ENCODE peak calls at places on chromosomes 2 and 18, in four cellular contexts. One of them, this sample, is unnamed.

GRCh38 chr18:50704541-50704940 is 115.3 kb downstream of the MRO start:
- DNase-seq in HepG2: no peak
- DNase-seq in K562: no peak
- DNase-seq in GM12878: no peak
- DNase-seq in this sample: no peak

GRCh38 chr2:127106457-127106997 is 427 bp downstream of the BIN1 start:
- DNase-seq in HepG2: no peak
- DNase-seq in K562: no peak
- DNase-seq in GM12878: no peak
- DNase-seq in this sample: peak

GRCh38 chr18:24734058-24734457 is 273.6 kb downstream of the HRH4 start:
- DNase-seq in HepG2: peak
- DNase-seq in K562: no peak
- DNase-seq in GM12878: no peak
- DNase-seq in this sample: peak

GRCh38 chr2:55883339-55883738 is 40.2 kb downstream of the EFEMP1 start:
- DNase-seq in HepG2: no peak
- DNase-seq in K562: no peak
- DNase-seq in GM12878: no peak
- DNase-seq in this sample: no peak

GRCh38 chr2:186995092-186995491 is 146.1 kb upstream of the ZSWIM2 start:
- DNase-seq in HepG2: no peak
- DNase-seq in K562: no peak
- DNase-seq in GM12878: no peak
- DNase-seq in this sample: no peak

GRCh38 chr18:80210312-80211083 is 36.8 kb downstream of the PARD6G start:
- DNase-seq in HepG2: peak
- DNase-seq in K562: no peak
- DNase-seq in GM12878: no peak
- DNase-seq in this sample: no peak

GRCh38 chr2:5898667-5899066 is 206.5 kb downstream of the SOX11 start:
- DNase-seq in HepG2: no peak
- DNase-seq in K562: no peak
- DNase-seq in GM12878: no peak
- DNase-seq in this sample: no peak

GRCh38 chr2:160290590-160290989 is 90.5 kb upstream of the ITGB6 start:
- DNase-seq in HepG2: no peak
- DNase-seq in K562: no peak
- DNase-seq in GM12878: no peak
- DNase-seq in this sample: no peak

GRCh38 chr2:14745288-14746076 is 113.0 kb downstream of the LRATD1 start:
- DNase-seq in HepG2: no peak
- DNase-seq in K562: no peak
- DNase-seq in GM12878: no peak
- DNase-seq in this sample: no peak

GRCh38 chr2:96891591-96892333 is 21.9 kb upstream of the SEMA4C start:
- DNase-seq in HepG2: no peak
- DNase-seq in K562: no peak
- DNase-seq in GM12878: no peak
- DNase-seq in this sample: no peak

GRCh38 chr18:4750392-4751346 is 295.6 kb upstream of the DLGAP1 start:
- DNase-seq in HepG2: no peak
- DNase-seq in K562: no peak
- DNase-seq in GM12878: no peak
- DNase-seq in this sample: no peak

GRCh38 chr18:39909706-39910105 is 2045.3 kb upstream of the PIK3C3 start:
- DNase-seq in HepG2: no peak
- DNase-seq in K562: no peak
- DNase-seq in GM12878: no peak
- DNase-seq in this sample: no peak

GRCh38 chr2:16139663-16140610 is 199.6 kb downstream of the MYCN start:
- DNase-seq in HepG2: no peak
- DNase-seq in K562: no peak
- DNase-seq in GM12878: no peak
- DNase-seq in this sample: no peak

GRCh38 chr2:100623033-100623715 is 60.4 kb downstream of the PDCL3 start:
- DNase-seq in HepG2: no peak
- DNase-seq in K562: no peak
- DNase-seq in GM12878: no peak
- DNase-seq in this sample: no peak

GRCh38 chr18:6775702-6776101 is 46.2 kb downstream of the ARHGAP28 start:
- DNase-seq in HepG2: no peak
- DNase-seq in K562: no peak
- DNase-seq in GM12878: no peak
- DNase-seq in this sample: no peak

GRCh38 chr18:45874501-45875184 is 49.2 kb downstream of the SIGLEC15 start:
- DNase-seq in HepG2: no peak
- DNase-seq in K562: no peak
- DNase-seq in GM12878: peak
- DNase-seq in this sample: no peak

GRCh38 chr2:72710418-72711152 is 115.2 kb downstream of the EXOC6B start:
- DNase-seq in HepG2: no peak
- DNase-seq in K562: no peak
- DNase-seq in GM12878: no peak
- DNase-seq in this sample: no peak

GRCh38 chr2:231356474-231356849 is 39.0 kb upstream of the B3GNT7 start:
- DNase-seq in HepG2: no peak
- DNase-seq in K562: no peak
- DNase-seq in GM12878: no peak
- DNase-seq in this sample: no peak

GRCh38 chr2:186345745-186346144 is 140.3 kb upstream of the ZC3H15 start:
- DNase-seq in HepG2: no peak
- DNase-seq in K562: no peak
- DNase-seq in GM12878: no peak
- DNase-seq in this sample: no peak

GRCh38 chr18:47912794-47913594 is 17.5 kb downstream of the SMAD2 start:
- DNase-seq in HepG2: no peak
- DNase-seq in K562: no peak
- DNase-seq in GM12878: no peak
- DNase-seq in this sample: no peak

GRCh38 chr2:149160701-149161217 is 122.3 kb downstream of the LYPD6B start:
- DNase-seq in HepG2: no peak
- DNase-seq in K562: no peak
- DNase-seq in GM12878: peak
- DNase-seq in this sample: no peak

DNA sequence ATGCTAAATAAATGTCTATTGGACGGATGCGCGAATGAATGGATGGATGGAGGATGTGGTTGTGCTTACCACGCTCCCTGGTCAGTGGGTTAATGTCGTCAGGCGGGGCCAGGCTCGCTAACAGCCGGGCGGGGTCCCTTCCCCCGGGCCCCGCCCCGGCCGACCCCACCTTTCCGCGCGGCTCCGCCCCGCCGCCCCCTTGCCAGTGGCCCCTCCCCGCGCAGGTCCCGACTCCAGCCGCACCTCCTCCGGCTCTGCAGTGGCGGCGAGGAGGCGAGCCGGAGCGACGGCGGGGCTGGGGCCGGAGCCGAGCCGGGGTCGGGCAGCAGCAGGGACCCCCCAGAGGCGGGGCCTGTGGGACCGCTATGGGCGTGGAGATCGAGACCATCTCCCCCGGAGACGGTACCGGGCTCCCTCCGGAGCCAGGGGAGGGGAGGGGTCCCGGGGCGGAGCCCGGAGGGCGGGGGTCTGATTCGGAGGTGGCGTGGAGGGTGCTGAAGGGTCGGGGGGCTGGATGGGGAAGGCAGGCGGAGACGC is at the start of gene FKBP1B:
- DNase-seq in HepG2: peak
- DNase-seq in K562: peak
- DNase-seq in GM12878: no peak
- DNase-seq in this sample: peak
- TF ChIP-seq POLR2AphosphoS5 in HepG2: peak
- TF ChIP-seq POLR2AphosphoS5 in K562: no peak
- TF ChIP-seq POLR2AphosphoS5 in GM12878: no peak
- TF ChIP-seq POLR2AphosphoS5 in this sample: peak

GRCh38 chr2:191899442-191899841 is 52.6 kb upstream of the CAVIN2 start:
- DNase-seq in HepG2: no peak
- DNase-seq in K562: no peak
- DNase-seq in GM12878: no peak
- DNase-seq in this sample: no peak
- TF ChIP-seq JUNB in HepG2: no peak
- TF ChIP-seq JUNB in K562: no peak
- TF ChIP-seq JUNB in GM12878: no peak
- TF ChIP-seq JUNB in this sample: no peak

GRCh38 chr2:177670791-177671528 is 278.4 kb downstream of the AGPS start:
- DNase-seq in HepG2: no peak
- DNase-seq in K562: no peak
- DNase-seq in GM12878: no peak
- DNase-seq in this sample: peak
- TF ChIP-seq POLR2AphosphoS5 in HepG2: no peak
- TF ChIP-seq POLR2AphosphoS5 in K562: no peak
- TF ChIP-seq POLR2AphosphoS5 in GM12878: no peak
- TF ChIP-seq POLR2AphosphoS5 in this sample: no peak

GRCh38 chr2:226079677-226080076 is 680.2 kb downstream of the NYAP2 start:
- DNase-seq in HepG2: no peak
- DNase-seq in K562: no peak
- DNase-seq in GM12878: no peak
- DNase-seq in this sample: no peak
- TF ChIP-seq JUNB in HepG2: no peak
- TF ChIP-seq JUNB in K562: no peak
- TF ChIP-seq JUNB in GM12878: no peak
- TF ChIP-seq JUNB in this sample: no peak

DNA sequence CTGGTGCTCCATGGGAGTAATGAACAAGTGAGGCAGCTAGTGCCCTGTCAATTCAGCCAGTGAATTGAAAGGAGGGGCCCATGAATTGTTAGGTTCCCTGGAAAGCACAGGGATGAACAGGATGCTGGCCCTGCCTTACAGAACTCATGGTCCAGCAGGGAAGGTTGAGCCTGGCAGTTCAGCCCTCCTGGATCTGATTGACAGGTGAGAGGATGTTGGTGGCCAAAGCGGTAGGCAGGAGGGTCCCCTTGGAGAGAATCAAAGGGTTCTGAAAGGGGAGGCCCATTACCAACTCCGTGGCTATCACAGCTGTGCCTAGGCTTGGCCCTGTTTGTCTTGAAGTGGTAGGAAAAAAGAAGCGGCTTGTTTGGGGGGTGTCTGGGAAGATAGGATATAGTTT is 30.9 kb downstream of the PLB1 start:
- DNase-seq in HepG2: no peak
- DNase-seq in K562: no peak
- DNase-seq in GM12878: no peak
- DNase-seq in this sample: no peak
- TF ChIP-seq POLR2AphosphoS5 in HepG2: no peak
- TF ChIP-seq POLR2AphosphoS5 in K562: no peak
- TF ChIP-seq POLR2AphosphoS5 in GM12878: no peak
- TF ChIP-seq POLR2AphosphoS5 in this sample: no peak

GRCh38 chr2:158967114-158967730 is 1.2 kb upstream of the TANC1 start:
- DNase-seq in HepG2: no peak
- DNase-seq in K562: no peak
- DNase-seq in GM12878: no peak
- DNase-seq in this sample: no peak
- TF ChIP-seq JUNB in HepG2: no peak
- TF ChIP-seq JUNB in K562: no peak
- TF ChIP-seq JUNB in GM12878: no peak
- TF ChIP-seq JUNB in this sample: no peak

DNA sequence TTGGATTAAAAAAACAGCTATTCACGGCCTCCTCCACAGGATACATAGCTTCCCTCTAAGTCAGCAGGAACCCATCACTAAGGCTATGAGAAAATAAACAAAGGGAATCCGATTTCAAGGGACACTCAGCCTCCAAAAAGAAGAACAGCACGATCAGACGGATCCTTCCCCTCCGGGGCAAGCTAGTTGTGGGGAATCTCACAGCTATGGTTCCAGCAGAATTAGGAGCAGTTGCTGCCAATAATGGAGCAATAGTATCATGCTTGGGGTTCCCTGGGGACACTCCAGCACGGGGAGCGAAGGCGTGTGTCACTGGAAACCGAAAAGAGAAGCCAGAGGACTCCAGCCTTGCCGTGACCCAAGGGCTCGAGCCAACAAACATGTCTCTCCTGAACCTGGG is 163.1 kb downstream of the TTC32 start:
- DNase-seq in HepG2: no peak
- DNase-seq in K562: no peak
- DNase-seq in GM12878: no peak
- DNase-seq in this sample: no peak
- TF ChIP-seq POLR2AphosphoS5 in HepG2: no peak
- TF ChIP-seq POLR2AphosphoS5 in K562: no peak
- TF ChIP-seq POLR2AphosphoS5 in GM12878: no peak
- TF ChIP-seq POLR2AphosphoS5 in this sample: no peak

DNA sequence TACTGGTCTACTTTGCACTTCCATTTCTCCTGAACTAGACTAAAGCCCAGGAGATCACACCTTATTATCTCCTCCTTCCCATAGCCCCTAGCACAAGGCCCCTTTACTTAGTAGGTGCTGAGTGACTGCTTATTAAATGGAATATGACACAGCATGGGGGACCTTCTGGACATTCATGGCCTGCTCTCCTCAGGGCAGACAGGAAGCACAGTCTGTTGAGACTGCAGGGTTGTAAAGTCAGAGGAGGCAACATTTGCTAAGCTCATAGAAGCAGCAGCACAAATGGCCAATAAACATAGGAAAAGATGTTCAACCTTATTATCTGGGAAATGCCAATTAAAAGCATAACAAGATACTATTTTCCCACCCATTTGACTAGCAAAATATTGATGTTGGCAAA is 75.3 kb downstream of the DNMT3A start:
- DNase-seq in HepG2: no peak
- DNase-seq in K562: no peak
- DNase-seq in GM12878: no peak
- DNase-seq in this sample: no peak
- TF ChIP-seq JUNB in HepG2: no peak
- TF ChIP-seq JUNB in K562: no peak
- TF ChIP-seq JUNB in GM12878: no peak
- TF ChIP-seq JUNB in this sample: no peak

GRCh38 chr2:235240574-235240973 is 253.3 kb upstream of the AGAP1 start:
- DNase-seq in HepG2: no peak
- DNase-seq in K562: no peak
- DNase-seq in GM12878: no peak
- DNase-seq in this sample: no peak

GRCh38 chr2:235235977-235236767 is 257.7 kb upstream of the AGAP1 start:
- DNase-seq in HepG2: no peak
- DNase-seq in K562: no peak
- DNase-seq in GM12878: no peak
- DNase-seq in this sample: no peak

GRCh38 chr2:235234711-235235110 is 259.1 kb upstream of the AGAP1 start:
- DNase-seq in HepG2: no peak
- DNase-seq in K562: no peak
- DNase-seq in GM12878: no peak
- DNase-seq in this sample: no peak

GRCh38 chr2:235232474-235233435 is 261.1 kb upstream of the AGAP1 start:
- DNase-seq in HepG2: no peak
- DNase-seq in K562: no peak
- DNase-seq in GM12878: no peak
- DNase-seq in this sample: no peak

DNA sequence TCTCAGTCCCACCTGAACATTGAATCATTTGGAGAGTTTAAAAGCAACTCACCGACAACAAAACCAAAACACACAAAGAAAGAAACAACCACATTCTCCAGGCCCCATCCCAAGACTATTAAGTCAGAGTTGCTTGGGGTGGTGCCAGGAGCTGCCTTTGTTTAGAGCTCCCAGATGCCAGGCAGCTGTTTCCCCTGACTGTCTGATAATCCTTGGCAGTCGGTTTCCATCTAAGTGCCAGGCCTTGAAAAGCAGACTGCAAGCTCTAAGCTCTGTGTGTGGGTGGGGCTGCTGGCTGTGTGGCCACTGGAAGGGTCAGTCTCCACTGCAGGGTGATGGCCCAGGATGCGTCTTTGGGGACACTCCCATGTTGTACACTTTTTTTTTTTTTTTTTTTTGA is 255.3 kb upstream of the AGAP1 start:
- DNase-seq in HepG2: no peak
- DNase-seq in K562: no peak
- DNase-seq in GM12878: no peak
- DNase-seq in this sample: no peak
- TF ChIP-seq POLR2AphosphoS5 in HepG2: no peak
- TF ChIP-seq POLR2AphosphoS5 in K562: no peak
- TF ChIP-seq POLR2AphosphoS5 in GM12878: no peak
- TF ChIP-seq POLR2AphosphoS5 in this sample: no peak